ENCODE peak calls at places on chromosomes 7 and 10, in eight cellular contexts. F is stimulated activated CD4-positive, alpha-beta T cell treated with anti-CD3 and anti-CD28 coated beads, Interleukin-1b, Interleukin-23, amount 100 ng/mL, for 24 hours; L is GM04504; C is aorta; V is activated CD4-positive, alpha-beta memory T cell treated with anti-CD3 and anti-CD28 coated beads, Interleukin-2, amount 10 ng/mL, durations not matched to agents 7 days and 5 days; Z is NCI-H510A treated with DMSO at 0.1 percent for 48 hours; X is activated CD4-positive, alpha-beta T cell treated with anti-CD3 and anti-CD28 coated beads, Interleukin-2, amount 50 U/mL, for 1 hour; B is fibroblast of the aortic adventitia. E is an unnamed sample.

GRCh38 chr7:42014625-42015412 is 222.2 kb downstream of the GLI3 start:
- DNase-seq in F (peak; percentile 7), X (no peak), L (no peak), C (no peak), B (peak; percentile 44), Z (no peak), V (peak; percentile 40), E (no peak)

GRCh38 chr7:124084024-124084423 is 51.2 kb upstream of the TMEM229A start:
- DNase-seq in C (no peak), V (no peak), L (no peak), X (no peak), B (peak; percentile 27), Z (no peak), F (no peak), E (no peak)

GRCh38 chr7:121337398-121337797 is 8.6 kb downstream of the WNT16 start:
- DNase-seq in Z (no peak), X (no peak), L (no peak), B (peak; percentile 23), V (no peak), C (no peak), F (no peak), E (peak; percentile 5)

GRCh38 chr10:69316313-69317059 is 38.2 kb downstream of the HK1 start:
- DNase-seq in X (no peak), F (no peak), Z (no peak), L (no peak), C (no peak), V (no peak), B (peak; percentile 57), E (no peak)

GRCh38 chr10:89352039-89352597 is 24.3 kb downstream of the IFIT3 start:
- DNase-seq in F (no peak), X (no peak), B (peak; percentile 100), Z (no peak), V (no peak), C (peak; percentile 59), L (peak; percentile 99), E (no peak)

GRCh38 chr10:133013478-133013877 is 71.1 kb upstream of the CFAP46 start:
- DNase-seq in L (no peak), B (no peak), V (no peak), C (peak; percentile 78), X (no peak), F (no peak), Z (no peak), E (no peak)

GRCh38 chr7:78770422-78771410 is 682.8 kb downstream of the MAGI2 start:
- DNase-seq in B (peak; percentile 24), V (no peak), L (no peak), X (no peak), Z (peak; percentile 49), F (no peak), C (no peak), E (peak; percentile 66)

GRCh38 chr7:154680894-154681659 is 321.8 kb downstream of the PAXIP1 start:
- DNase-seq in F (no peak), Z (no peak), V (no peak), L (no peak), B (no peak), C (no peak), X (no peak), E (no peak)

GRCh38 chr10:27679996-27680395 is 65.6 kb downstream of the MKX start:
- DNase-seq in Z (no peak), X (no peak), L (no peak), V (no peak), F (no peak), B (no peak), C (no peak), E (no peak)

GRCh38 chr7:125668321-125668993 is 738.8 kb upstream of the POT1 start:
- DNase-seq in Z (no peak), C (no peak), V (no peak), B (peak; percentile 4), F (no peak), X (no peak), L (no peak), E (no peak)

GRCh38 chr10:11416974-11417373 is 194.5 kb downstream of the USP6NL start:
- DNase-seq in B (no peak), Z (no peak), C (no peak), X (no peak), V (no peak), F (no peak), L (no peak), E (no peak)

GRCh38 chr10:125107166-125107949 is 53.0 kb downstream of the CTBP2 start:
- DNase-seq in F (no peak), V (no peak), L (no peak), Z (no peak), B (peak; percentile 19), C (no peak), X (no peak), E (no peak)

GRCh38 chr10:102796407-102797176 is 40.6 kb downstream of the CYP17A1 start:
- DNase-seq in F (no peak), C (peak; percentile 94), Z (peak; percentile 41), L (no peak), V (peak; percentile 74), X (peak; percentile 21), B (peak; percentile 73), E (no peak)

GRCh38 chr7:77887567-77887966 is 89.0 kb downstream of the PHTF2 start:
- DNase-seq in L (peak; percentile 64), V (no peak), C (no peak), F (no peak), Z (no peak), B (peak; percentile 86), X (no peak), E (no peak)

GRCh38 chr10:9707205-9707604 is 1310.5 kb upstream of the CELF2 start:
- DNase-seq in V (no peak), C (no peak), Z (no peak), F (no peak), B (no peak), X (no peak), L (no peak), E (no peak)

GRCh38 chr10:59991661-59992060 is 85.3 kb upstream of the CCDC6 start:
- DNase-seq in F (no peak), B (peak; percentile 23), X (no peak), C (no peak), L (peak; percentile 1), Z (peak; percentile 80), V (no peak), E (peak; percentile 82)

GRCh38 chr7:158734861-158735260 is 30.3 kb upstream of the NCAPG2 start:
- DNase-seq in L (no peak), F (no peak), V (no peak), X (no peak), Z (no peak), C (no peak), B (peak; percentile 8), E (no peak)

GRCh38 chr10:107733731-107734130 is 569.2 kb upstream of the SORCS1 start:
- DNase-seq in F (no peak), Z (no peak), X (no peak), L (peak; percentile 33), C (no peak), V (no peak), B (peak; percentile 30), E (no peak)

GRCh38 chr10:26946103-26946907 is 85.5 kb upstream of the ABI1 start:
- DNase-seq in L (no peak), B (no peak), C (no peak), Z (no peak), F (no peak), V (no peak), X (no peak), E (no peak)

GRCh38 chr10:113704637-113705343 is 25.1 kb downstream of the CASP7 start:
- DNase-seq in L (peak; percentile 12), C (no peak), V (peak; percentile 26), X (peak; percentile 10), Z (peak; percentile 66), F (no peak), B (peak; percentile 68), E (peak; percentile 13)

GRCh38 chr10:76786673-76787072 is 850.9 kb downstream of the KCNMA1 start:
- DNase-seq in X (no peak), F (no peak), L (no peak), C (no peak), B (no peak), V (no peak), Z (no peak), E (no peak)

GRCh38 chr7:74568658-74569057 is 88.9 kb upstream of the GTF2I start:
- DNase-seq in V (no peak), F (no peak), C (no peak), B (no peak), X (no peak), L (no peak), Z (no peak), E (no peak)

GRCh38 chr7:44936322-44936721 is 42.5 kb downstream of the MYO1G start:
- DNase-seq in F (no peak), B (no peak), C (no peak), X (no peak), V (no peak), Z (no peak), L (no peak), E (no peak)